ENCODE peak calls at places on chromosomes 5 and 9, in four cellular contexts. R, Z, C and T are unnamed samples.

GRCh38 chr5:113178073-113178779 is 201.6 kb downstream of the DCP2 start:
- DNase-seq in R (no peak), C (no peak), Z (no peak), T (no peak)

GRCh38 chr5:81238460-81238859 is 5.3 kb downstream of the CKMT2 start:
- DNase-seq in R (no peak), C (no peak), Z (no peak), T (no peak)

GRCh38 chr9:93824386-93825294 is 130.5 kb downstream of the BARX1 start:
- DNase-seq in R (no peak), C (peak; percentile 4), Z (no peak), T (no peak)

GRCh38 chr5:178116406-178116885 is 3.1 kb downstream of the N4BP3 start:
- DNase-seq in R (peak; percentile 87), Z (no peak), C (no peak), T (no peak)

GRCh38 chr9:126400571-126400970 is 73.9 kb downstream of the MVB12B start:
- DNase-seq in Z (no peak), R (no peak), C (no peak), T (no peak)

GRCh38 chr9:20526500-20527319 is 95.6 kb downstream of the MLLT3 start:
- DNase-seq in R (peak; percentile 28), Z (no peak), C (no peak), T (no peak)

GRCh38 chr5:138282918-138283742 is 8.7 kb upstream of the GFRA3 start:
- DNase-seq in C (peak; percentile 41), Z (peak; percentile 37), R (no peak), T (no peak)

GRCh38 chr5:68396722-68397121 is 181.2 kb downstream of the PIK3R1 start:
- DNase-seq in Z (no peak), C (no peak), R (no peak), T (no peak)

GRCh38 chr9:104087894-104088293 is 6.2 kb upstream of the SMC2 start:
- DNase-seq in C (no peak), R (no peak), Z (no peak), T (no peak)

GRCh38 chr5:166369326-166369725 is 1922.1 kb upstream of the WWC1 start:
- DNase-seq in C (no peak), R (no peak), Z (no peak), T (no peak)

GRCh38 chr5:153084476-153084875 is 406.0 kb upstream of the GRIA1 start:
- DNase-seq in R (no peak), Z (no peak), C (no peak), T (no peak)

GRCh38 chr5:57446966-57447365 is 35.6 kb downstream of the ACTBL2 start:
- DNase-seq in C (no peak), R (no peak), Z (no peak), T (no peak)

GRCh38 chr9:14173730-14174129 is 140.2 kb downstream of the NFIB start:
- DNase-seq in R (no peak), Z (no peak), C (no peak), T (no peak)

GRCh38 chr9:82124090-82124489 is 135.5 kb downstream of the SPATA31D1 start:
- DNase-seq in Z (no peak), R (no peak), C (no peak), T (no peak)

GRCh38 chr5:62260510-62260909 is 45.5 kb upstream of the KIF2A start:
- DNase-seq in R (no peak), C (no peak), Z (no peak), T (no peak)

GRCh38 chr5:106634375-106634774 is 1036.4 kb downstream of the EFNA5 start:
- DNase-seq in R (no peak), C (no peak), Z (no peak), T (no peak)

GRCh38 chr5:10724799-10725507 is 36.1 kb downstream of the DAP start:
- DNase-seq in R (no peak), C (peak; percentile 86), Z (no peak), T (no peak)

GRCh38 chr5:101942321-101942882 is 353.7 kb downstream of the SLCO4C1 start:
- DNase-seq in R (no peak), C (no peak), Z (no peak), T (peak; percentile 1)
- TF ChIP-seq SPI1 in R (no peak), C (no peak), Z (no peak), T (peak; percentile 18)

DNA sequence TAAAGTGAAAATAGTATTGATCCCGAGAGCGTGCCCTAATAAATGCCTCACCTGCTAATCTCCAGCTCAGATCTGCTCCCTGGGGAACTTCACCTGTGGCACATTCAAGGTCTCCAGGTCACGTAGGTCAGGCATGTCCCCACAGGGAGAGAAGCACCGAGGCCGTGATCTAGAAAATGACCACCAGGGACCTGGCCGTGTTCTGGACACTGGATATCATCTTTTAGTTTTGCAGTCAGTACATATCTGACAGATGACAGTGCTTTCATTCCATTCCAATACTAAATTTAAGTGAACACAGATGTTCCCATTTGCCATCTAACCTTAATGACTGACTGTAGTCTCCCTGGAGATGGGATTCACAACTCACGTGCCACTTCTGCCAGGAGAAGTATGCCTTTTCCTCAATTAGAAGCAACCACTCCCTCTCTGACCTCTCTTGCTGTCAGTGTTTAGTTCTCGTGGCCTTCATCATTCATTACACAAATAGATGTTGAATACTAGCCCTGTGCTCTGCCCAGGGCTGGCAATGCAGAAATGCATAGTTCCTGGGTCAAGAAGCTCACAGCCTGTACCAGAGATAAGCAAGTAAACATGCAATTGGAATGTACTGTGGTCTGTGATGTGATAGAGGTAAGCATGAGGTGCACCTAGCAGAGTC is 276.5 kb downstream of the NTRK2 start:
- DNase-seq in C (no peak), Z (no peak), R (no peak), T (no peak)
- TF ChIP-seq SPI1 in C (no peak), Z (no peak), R (no peak), T (no peak)

GRCh38 chr9:32989651-32990050 is 11.8 kb downstream of the APTX start:
- DNase-seq in Z (no peak), C (peak; percentile 60), R (no peak), T (no peak)
- TF ChIP-seq SPI1 in Z (no peak), C (peak; percentile 2), R (no peak), T (no peak)

DNA sequence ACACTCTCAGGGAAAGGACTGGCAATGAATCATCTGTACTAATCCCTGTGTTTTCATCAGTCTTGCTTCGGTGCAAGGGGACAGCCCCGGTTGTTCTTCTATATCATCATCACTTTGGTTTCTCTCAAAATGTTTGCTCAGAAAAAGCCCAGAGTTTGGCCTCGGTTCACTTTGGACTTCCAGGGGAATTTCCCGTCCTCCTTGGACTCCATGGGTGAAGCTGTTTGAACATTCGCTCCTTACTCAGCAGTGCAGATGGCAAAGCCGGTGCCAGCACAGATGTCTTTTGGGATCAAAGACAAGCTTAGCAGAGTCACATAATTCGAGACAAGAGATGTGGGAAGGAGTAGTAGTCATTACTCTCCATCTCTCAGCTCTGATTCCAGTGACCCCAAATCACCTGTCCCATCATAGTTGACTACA is 69.8 kb upstream of the TNFSF8 start:
- DNase-seq in Z (no peak), C (no peak), R (no peak), T (no peak)
- TF ChIP-seq SPI1 in Z (no peak), C (no peak), R (no peak), T (no peak)

GRCh38 chr9:133970581-133970900 is 21.6 kb downstream of the VAV2 start:
- DNase-seq in Z (no peak), R (no peak), C (no peak), T (no peak)
- TF ChIP-seq SPI1 in Z (no peak), R (no peak), C (no peak), T (no peak)

DNA sequence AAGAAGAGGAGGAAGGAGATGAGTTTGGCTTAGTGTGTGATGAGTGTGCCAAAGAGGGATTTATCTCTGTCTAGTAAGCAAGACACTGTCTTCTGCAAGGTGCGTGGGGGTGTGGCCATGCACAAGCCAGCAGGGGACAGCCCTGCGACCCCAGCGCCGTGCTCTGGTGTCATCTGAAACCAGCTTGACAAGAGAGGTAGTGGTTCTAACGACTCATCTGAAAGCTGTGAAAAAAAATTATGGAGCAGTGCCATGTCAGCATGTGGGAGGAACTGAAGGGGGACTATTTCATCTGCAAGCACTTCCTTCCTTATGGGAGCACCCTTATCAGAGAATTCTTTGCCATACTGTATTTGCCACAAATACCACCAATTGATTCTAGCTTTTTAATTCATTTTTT is 398.6 kb downstream of the PSAT1 start:
- DNase-seq in C (no peak), Z (peak; percentile 24), R (no peak), T (no peak)
- TF ChIP-seq SPI1 in C (no peak), Z (peak; percentile 86), R (no peak), T (no peak)

GRCh38 chr9:131660466-131661405 is 79.1 kb downstream of the RAPGEF1 start:
- DNase-seq in C (no peak), R (no peak), Z (no peak), T (no peak)
- TF ChIP-seq SPI1 in C (no peak), R (no peak), Z (no peak), T (no peak)